ENCODE peak calls at places on chromosome 11, in four cellular contexts. Y, R, T and W are unnamed samples.

GRCh38 chr11:74672956-74673895 is 58.0 kb downstream of the CHRDL2 start:
- DNase-seq in R (peak), Y (no peak), T (peak), W (peak)

GRCh38 chr11:31643831-31644230 is 134.3 kb downstream of the ELP4 start:
- DNase-seq in T (peak), Y (no peak), R (peak), W (no peak)

GRCh38 chr11:129323896-129324522 is 51.6 kb upstream of the BARX2 start:
- DNase-seq in R (peak), T (no peak), Y (no peak), W (no peak)

GRCh38 chr11:125063429-125064043 is 431 bp downstream of the SLC37A2 start:
- DNase-seq in T (no peak), Y (no peak), R (no peak), W (no peak)

GRCh38 chr11:38256436-38256835 is 1658.4 kb upstream of the RAG2 start:
- DNase-seq in R (no peak), T (no peak), Y (no peak), W (no peak)

GRCh38 chr11:64246874-64247728 is at the start of gene PPP1R14B:
- DNase-seq in R (peak), T (peak), Y (no peak), W (peak)

GRCh38 chr11:126054882-126055281 is 7.8 kb downstream of the CDON start:
- DNase-seq in R (no peak), T (no peak), Y (no peak), W (no peak)

GRCh38 chr11:87466228-87466627 is 428.5 kb downstream of the TMEM135 start:
- DNase-seq in T (no peak), R (peak), Y (no peak), W (no peak)

GRCh38 chr11:112632866-112633505 is 328.2 kb upstream of the NCAM1 start:
- DNase-seq in T (no peak), Y (no peak), R (no peak), W (no peak)

GRCh38 chr11:69326622-69327219 is 32.8 kb downstream of the MYEOV start:
- DNase-seq in T (no peak), R (no peak), Y (no peak), W (no peak)

GRCh38 chr11:61616443-61616842 is 35.6 kb upstream of the SYT7 start:
- DNase-seq in T (peak), R (peak), Y (no peak), W (no peak)

GRCh38 chr11:36162282-36162825 is 126.9 kb downstream of the COMMD9 start:
- DNase-seq in Y (no peak), T (no peak), R (no peak), W (no peak)
- TF ChIP-seq FOS in Y (no peak), T (no peak), R (no peak), W (no peak)

GRCh38 chr11:45909594-45910475 is 2.8 kb upstream of the FREY1 start:
- DNase-seq in T (no peak), Y (no peak), R (no peak), W (no peak)

GRCh38 chr11:45915446-45915845 is 2.2 kb downstream of the PEX16 start:
- DNase-seq in Y (no peak), R (no peak), T (no peak), W (no peak)

GRCh38 chr11:45917286-45917622 is 423 bp downstream of the PEX16 start:
- DNase-seq in R (no peak), Y (no peak), T (no peak), W (no peak)

GRCh38 chr11:45913942-45914635 is 3.6 kb downstream of the PEX16 start:
- DNase-seq in T (no peak), Y (no peak), R (no peak), W (no peak)

GRCh38 chr11:45913514-45913913 is 4.2 kb downstream of the PEX16 start:
- DNase-seq in Y (no peak), T (no peak), R (no peak), W (no peak)
- TF ChIP-seq FOS in Y (no peak), T (no peak), R (no peak), W (no peak)

GRCh38 chr11:114330373-114330772 is 34.2 kb downstream of the NNMT start:
- DNase-seq in Y (no peak), T (no peak), R (no peak), W (no peak)
- TF ChIP-seq FOS in Y (no peak), T (no peak), R (no peak), W (no peak)

GRCh38 chr11:70805971-70806370 is 407.6 kb downstream of the CTTN start:
- DNase-seq in R (no peak), Y (no peak), T (no peak), W (no peak)

GRCh38 chr11:70802185-70802584 is 403.9 kb downstream of the CTTN start:
- DNase-seq in Y (no peak), R (no peak), T (no peak), W (no peak)

GRCh38 chr11:70805243-70805642 is 406.9 kb downstream of the CTTN start:
- DNase-seq in T (no peak), Y (no peak), R (no peak), W (no peak)

GRCh38 chr11:70806461-70807194 is 408.3 kb downstream of the CTTN start:
- DNase-seq in T (no peak), Y (no peak), R (no peak), W (no peak)

GRCh38 chr11:70804174-70804855 is 406.0 kb downstream of the CTTN start:
- DNase-seq in T (no peak), R (no peak), Y (no peak), W (no peak)
- TF ChIP-seq FOS in T (no peak), R (no peak), Y (no peak), W (no peak)

DNA sequence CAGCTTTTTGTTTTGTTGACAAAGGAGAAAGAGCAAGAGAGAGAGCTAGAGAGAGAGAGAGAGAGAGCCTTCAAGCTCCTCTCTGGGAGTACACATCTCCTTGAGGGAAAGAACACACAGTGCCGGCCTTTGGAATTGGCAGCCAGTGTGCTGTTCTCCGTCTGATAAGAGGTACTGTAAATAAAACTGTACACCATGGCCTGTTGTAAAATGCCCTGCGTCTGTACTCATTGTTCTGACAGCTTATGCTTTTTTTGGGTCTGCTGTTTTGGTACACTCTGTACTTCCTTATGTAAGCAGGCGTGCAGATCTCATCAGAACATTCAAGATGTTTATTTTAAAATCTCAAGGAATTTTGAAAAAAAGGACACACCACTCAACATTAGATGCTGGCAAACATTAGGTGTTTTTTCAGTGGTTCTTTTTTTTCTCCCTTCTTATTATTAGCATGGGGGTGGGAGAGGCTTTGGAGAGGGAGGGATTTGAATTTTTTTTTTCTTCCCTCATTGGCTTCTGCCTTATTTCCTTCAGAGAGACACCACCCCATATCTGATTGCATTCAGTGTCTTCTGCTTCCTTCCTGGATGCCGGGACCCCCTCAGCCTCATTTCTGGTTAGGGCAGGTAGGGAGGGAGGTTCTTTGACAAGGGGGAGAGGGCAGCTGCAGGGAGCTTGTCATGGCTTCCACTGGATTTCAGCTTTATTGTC is 116.8 kb upstream of the NNMT start:
- DNase-seq in T (peak), Y (no peak), R (no peak), W (no peak)
- TF ChIP-seq FOS in T (peak), Y (no peak), R (no peak), W (no peak)